ENCODE peak calls at places on chromosomes 11 and 22, in five cellular contexts. One of them, this sample, is unnamed.

GRCh38 chr22:30856699-30857098 is 111.9 kb downstream of the MORC2 start:
- DNase-seq in A549: no peak
- DNase-seq in HepG2: no peak
- DNase-seq in H1: no peak
- DNase-seq in GM12878: no peak
- DNase-seq in this sample: peak; percentile 18

GRCh38 chr11:46521947-46522681 is 71.7 kb downstream of the AMBRA1 start:
- DNase-seq in GM12878: no peak
- DNase-seq in HepG2: no peak
- DNase-seq in A549: peak; percentile 20
- DNase-seq in H1: no peak
- DNase-seq in this sample: peak; percentile 39

GRCh38 chr11:44315947-44316387 is 6.0 kb upstream of the ALX4 start:
- DNase-seq in HepG2: no peak
- DNase-seq in H1: no peak
- DNase-seq in A549: peak; percentile 44
- DNase-seq in GM12878: no peak
- DNase-seq in this sample: no peak

GRCh38 chr11:122721964-122722266 is 66.4 kb downstream of the UBASH3B start:
- DNase-seq in HepG2: no peak
- DNase-seq in H1: no peak
- DNase-seq in A549: no peak
- DNase-seq in GM12878: no peak
- DNase-seq in this sample: peak; percentile 65

GRCh38 chr11:29343465-29344333 is 673.1 kb downstream of the KCNA4 start:
- DNase-seq in H1: peak; percentile 86
- DNase-seq in GM12878: no peak
- DNase-seq in HepG2: peak; percentile 28
- DNase-seq in A549: peak; percentile 72
- DNase-seq in this sample: peak; percentile 52

GRCh38 chr11:70271635-70271953 is 1.1 kb downstream of the PPFIA1 start:
- DNase-seq in A549: no peak
- DNase-seq in GM12878: no peak
- DNase-seq in HepG2: no peak
- DNase-seq in H1: no peak
- DNase-seq in this sample: no peak

GRCh38 chr11:6259638-6260019 is at the start of gene CCKBR:
- DNase-seq in A549: no peak
- DNase-seq in GM12878: no peak
- DNase-seq in H1: peak; percentile 75
- DNase-seq in HepG2: no peak
- DNase-seq in this sample: no peak

GRCh38 chr22:43128928-43129424 is 14.2 kb downstream of the MCAT start:
- DNase-seq in H1: peak; percentile 57
- DNase-seq in GM12878: no peak
- DNase-seq in A549: no peak
- DNase-seq in HepG2: no peak
- DNase-seq in this sample: peak; percentile 66

GRCh38 chr11:64687204-64687603 is 35.8 kb downstream of the NRXN2 start:
- DNase-seq in H1: no peak
- DNase-seq in A549: no peak
- DNase-seq in GM12878: no peak
- DNase-seq in HepG2: no peak
- DNase-seq in this sample: no peak

GRCh38 chr11:18706330-18707243 is 8.0 kb downstream of the TMEM86A start:
- DNase-seq in A549: no peak
- DNase-seq in GM12878: no peak
- DNase-seq in H1: no peak
- DNase-seq in HepG2: no peak
- DNase-seq in this sample: no peak

GRCh38 chr11:17730137-17730536 is 4.4 kb upstream of the KCNC1 start:
- DNase-seq in GM12878: no peak
- DNase-seq in H1: no peak
- DNase-seq in HepG2: no peak
- DNase-seq in A549: no peak
- DNase-seq in this sample: no peak

GRCh38 chr11:3126207-3126865 is 38.8 kb downstream of the OSBPL5 start:
- DNase-seq in GM12878: no peak
- DNase-seq in HepG2: no peak
- DNase-seq in H1: no peak
- DNase-seq in A549: no peak
- DNase-seq in this sample: no peak

GRCh38 chr22:44449683-44450425 is 48.2 kb downstream of the RTL6 start:
- DNase-seq in H1: no peak
- DNase-seq in HepG2: no peak
- DNase-seq in A549: no peak
- DNase-seq in GM12878: no peak
- DNase-seq in this sample: no peak

GRCh38 chr11:32088117-32088941 is 2.5 kb upstream of the RCN1 start:
- DNase-seq in HepG2: no peak
- DNase-seq in H1: no peak
- DNase-seq in GM12878: peak; percentile 66
- DNase-seq in A549: no peak
- DNase-seq in this sample: peak; percentile 86

GRCh38 chr11:69662021-69662698 is 13.0 kb downstream of the LTO1 start:
- DNase-seq in HepG2: no peak
- DNase-seq in A549: no peak
- DNase-seq in H1: no peak
- DNase-seq in GM12878: no peak
- DNase-seq in this sample: no peak

GRCh38 chr11:64723117-64723906 is at the start of gene NRXN2:
- DNase-seq in GM12878: peak; percentile 48
- DNase-seq in HepG2: peak; percentile 34
- DNase-seq in A549: peak; percentile 88
- DNase-seq in H1: peak; percentile 97
- DNase-seq in this sample: peak; percentile 85

GRCh38 chr22:41987276-41987675 is 11.3 kb upstream of the WBP2NL start:
- DNase-seq in A549: no peak
- DNase-seq in GM12878: no peak
- DNase-seq in H1: no peak
- DNase-seq in HepG2: no peak
- DNase-seq in this sample: no peak

GRCh38 chr11:120142072-120142423 is 4.1 kb upstream of the TRIM29 start:
- DNase-seq in GM12878: no peak
- DNase-seq in A549: no peak
- DNase-seq in H1: peak; percentile 39
- DNase-seq in HepG2: no peak
- DNase-seq in this sample: no peak

GRCh38 chr11:92826136-92826535 is 143.3 kb upstream of the MTNR1B start:
- DNase-seq in H1: no peak
- DNase-seq in GM12878: no peak
- DNase-seq in A549: no peak
- DNase-seq in HepG2: no peak
- DNase-seq in this sample: no peak
- TF ChIP-seq MAX in H1: no peak
- TF ChIP-seq MAX in GM12878: no peak
- TF ChIP-seq MAX in A549: no peak
- TF ChIP-seq MAX in HepG2: no peak
- TF ChIP-seq MAX in this sample: no peak

DNA sequence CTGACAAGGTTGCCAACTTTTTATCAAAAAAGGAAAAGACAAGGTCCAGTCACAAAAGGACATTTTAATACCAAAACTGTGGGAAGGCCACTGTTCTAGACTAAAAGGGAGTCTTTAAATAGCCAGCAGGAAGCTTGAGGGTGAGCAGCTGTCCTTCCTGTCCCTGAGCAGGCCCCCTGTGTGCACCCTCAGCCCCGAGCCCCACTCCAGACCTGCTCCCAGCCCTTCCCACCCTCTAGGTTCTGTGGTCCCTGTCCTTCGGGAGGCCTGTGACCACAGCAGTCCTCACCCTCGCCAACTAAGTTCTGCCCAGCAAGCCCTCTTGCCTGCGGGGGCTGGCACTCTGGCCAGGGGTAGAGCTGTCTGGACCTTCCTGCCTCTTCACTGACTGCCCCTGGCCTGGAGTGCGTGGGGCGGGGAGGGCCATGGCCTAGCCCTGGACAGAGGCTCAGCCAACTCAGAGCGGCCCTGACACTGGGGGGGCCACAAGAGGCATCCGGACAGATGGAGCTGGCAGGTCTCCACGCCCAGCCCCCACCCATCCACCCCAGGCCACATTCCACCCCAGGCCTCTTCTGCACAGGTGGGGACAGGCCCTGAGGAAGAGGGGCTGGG is 1.6 kb upstream of the PLXNB2 start:
- DNase-seq in GM12878: no peak
- DNase-seq in A549: no peak
- DNase-seq in HepG2: no peak
- DNase-seq in H1: no peak
- DNase-seq in this sample: peak; percentile 68
- H3K4me3 ChIP-seq in GM12878: no peak overlapping the region
- H3K4me3 ChIP-seq in A549: no peak overlapping the region
- H3K4me3 ChIP-seq in HepG2: no peak overlapping the region
- H3K4me3 ChIP-seq in H1: no peak overlapping the region
- H3K4me3 ChIP-seq in this sample: no peak overlapping the region

DNA sequence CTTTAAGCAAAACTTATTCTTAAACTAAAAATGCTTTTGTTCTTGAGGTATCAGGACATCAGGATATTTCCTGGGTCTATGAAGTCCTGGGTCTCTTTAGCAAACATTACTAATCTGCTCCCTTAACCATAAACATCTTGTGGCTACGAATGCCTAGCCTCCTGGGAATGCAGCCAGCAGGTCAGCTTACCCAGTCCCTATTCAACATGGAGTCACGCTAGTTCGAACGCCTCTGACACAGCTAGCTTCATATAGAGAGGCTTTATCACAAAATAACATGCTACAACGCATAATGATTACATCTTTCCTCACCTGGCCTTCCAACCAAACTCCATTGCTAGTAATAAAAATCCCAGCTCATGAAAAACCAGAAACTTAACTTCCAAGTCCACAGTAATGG is 17.5 kb upstream of the FIBIN start:
- DNase-seq in A549: no peak
- DNase-seq in HepG2: no peak
- DNase-seq in GM12878: no peak
- DNase-seq in H1: no peak
- DNase-seq in this sample: no peak
- TF ChIP-seq MAX in A549: no peak
- TF ChIP-seq MAX in HepG2: no peak
- TF ChIP-seq MAX in GM12878: no peak
- TF ChIP-seq MAX in H1: no peak
- TF ChIP-seq MAX in this sample: no peak

DNA sequence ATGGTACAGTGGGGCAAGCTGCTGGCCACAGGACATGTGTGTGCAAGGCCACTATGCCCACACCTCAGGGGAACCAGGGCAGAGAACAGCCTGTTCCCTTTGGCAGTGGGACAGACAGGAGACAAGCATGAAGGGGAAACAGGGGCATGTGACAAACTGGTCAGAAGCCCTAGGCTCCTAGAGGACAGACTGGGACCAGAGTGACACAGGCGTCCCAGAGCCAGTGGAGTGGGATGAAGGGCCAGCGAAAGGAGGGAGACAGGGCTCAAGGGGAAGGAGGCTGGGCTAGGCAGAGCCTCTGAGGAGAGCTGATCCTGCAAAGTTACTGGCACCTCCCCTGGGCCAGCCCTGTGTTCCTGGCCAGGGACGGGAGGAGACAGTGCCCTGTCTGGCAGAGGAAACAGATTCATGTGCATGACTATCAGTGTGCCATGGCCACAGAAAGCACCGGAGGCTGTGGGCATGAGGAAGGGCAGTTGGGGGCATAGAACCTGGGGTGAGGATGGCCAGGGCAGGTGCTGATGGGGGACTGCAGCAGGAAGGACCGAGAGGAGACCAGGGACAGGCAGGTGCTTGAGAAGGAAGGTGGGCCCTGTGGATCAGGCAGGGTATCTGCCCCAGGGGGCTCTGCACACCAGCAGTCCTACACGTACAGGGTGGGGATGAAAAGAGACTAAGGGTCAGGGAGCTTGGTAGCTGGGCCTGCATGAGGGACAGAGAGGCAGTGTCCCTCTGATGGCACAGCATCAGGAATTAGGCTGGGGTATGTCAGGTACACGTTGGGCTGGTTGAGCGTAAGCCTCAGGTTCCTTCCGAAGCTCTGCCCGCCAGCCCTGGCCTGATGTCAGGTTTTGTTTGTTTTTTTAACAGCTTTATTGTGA is 9.8 kb downstream of the DERL3 start:
- DNase-seq in A549: no peak
- DNase-seq in HepG2: no peak
- DNase-seq in H1: no peak
- DNase-seq in GM12878: no peak
- DNase-seq in this sample: no peak
- H3K4me3 ChIP-seq in A549: no peak overlapping the region
- H3K4me3 ChIP-seq in HepG2: no peak overlapping the region
- H3K4me3 ChIP-seq in H1: no peak overlapping the region
- H3K4me3 ChIP-seq in GM12878: no peak overlapping the region
- H3K4me3 ChIP-seq in this sample: no peak overlapping the region

DNA sequence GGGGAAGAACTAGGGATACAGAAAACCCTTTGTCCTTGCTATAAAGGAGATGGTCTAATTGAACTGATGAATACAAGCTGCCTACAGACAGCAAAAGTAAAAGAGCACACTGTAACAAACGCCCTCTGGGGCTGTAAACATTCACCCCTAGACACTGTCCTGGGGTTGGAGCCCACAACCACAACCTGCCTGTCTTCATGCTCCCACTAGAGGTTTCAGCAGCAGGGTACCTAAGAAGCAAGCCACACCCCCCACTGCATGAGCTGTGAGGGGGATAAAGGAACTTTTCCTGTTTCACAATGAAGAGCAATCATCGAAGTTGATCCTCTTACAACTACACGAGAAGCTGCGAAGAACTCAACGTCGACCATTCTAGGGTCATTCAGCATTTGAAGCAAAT is 90.5 kb upstream of the LUZP2 start:
- DNase-seq in HepG2: no peak
- DNase-seq in A549: no peak
- DNase-seq in GM12878: no peak
- DNase-seq in H1: no peak
- DNase-seq in this sample: no peak
- TF ChIP-seq MAX in HepG2: no peak
- TF ChIP-seq MAX in A549: no peak
- TF ChIP-seq MAX in GM12878: no peak
- TF ChIP-seq MAX in H1: no peak
- TF ChIP-seq MAX in this sample: no peak

GRCh38 chr11:108593910-108594434 is 404 bp upstream of the EXPH5 start:
- DNase-seq in GM12878: no peak
- DNase-seq in H1: no peak
- DNase-seq in HepG2: no peak
- DNase-seq in A549: no peak
- DNase-seq in this sample: no peak
- H3K4me3 ChIP-seq in GM12878: peak overlapping the region; percentile 28
- H3K4me3 ChIP-seq in H1: peak overlapping the region; percentile 30
- H3K4me3 ChIP-seq in HepG2: peak overlapping the region; percentile 57
- H3K4me3 ChIP-seq in A549: peak overlapping the region; percentile 82
- H3K4me3 ChIP-seq in this sample: peak overlapping the region; percentile 29

GRCh38 chr11:20599424-20600346 is at the start of gene SLC6A5:
- DNase-seq in A549: peak; percentile 36
- DNase-seq in HepG2: peak; percentile 25
- DNase-seq in GM12878: no peak
- DNase-seq in H1: peak; percentile 88
- DNase-seq in this sample: peak; percentile 49
- TF ChIP-seq MAX in A549: no peak
- TF ChIP-seq MAX in HepG2: no peak
- TF ChIP-seq MAX in GM12878: no peak
- TF ChIP-seq MAX in H1: no peak
- TF ChIP-seq MAX in this sample: no peak